ENCODE peak calls at places on chromosomes 12 and 14, in ten cellular contexts. F, M, Z, N, L, E, B, V, J and R are unnamed samples.

GRCh38 chr12:108939594-108939993 is 59.7 kb downstream of the DAO start:
- DNase-seq in Z (no peak), B (peak), M (no peak), N (peak), L (no peak), F (no peak), V (peak), E (no peak), J (no peak), R (no peak)

GRCh38 chr12:123099556-123100192 is 51.2 kb downstream of the PITPNM2 start:
- DNase-seq in V (no peak), B (no peak), N (no peak), F (no peak), J (no peak), E (no peak), M (no peak), Z (no peak), L (no peak), R (no peak)

GRCh38 chr14:74545386-74545785 is 51.8 kb downstream of the ISCA2 start:
- DNase-seq in F (no peak), L (no peak), E (no peak), Z (no peak), M (no peak), B (no peak), V (no peak), J (no peak), N (no peak), R (no peak)

GRCh38 chr14:60215127-60215444 is 33.9 kb upstream of the PPM1A start:
- DNase-seq in V (no peak), J (no peak), B (no peak), N (no peak), E (no peak), M (no peak), L (no peak), F (no peak), Z (no peak), R (no peak)

GRCh38 chr14:89540009-89540829 is 123.2 kb upstream of the FOXN3 start:
- DNase-seq in L (no peak), J (no peak), N (peak), E (no peak), B (peak), M (no peak), V (peak), F (no peak), Z (peak), R (no peak)

GRCh38 chr14:104445832-104446381 is 133.7 kb upstream of the C14orf180 start:
- DNase-seq in E (no peak), Z (no peak), J (no peak), N (no peak), F (no peak), V (no peak), M (no peak), L (no peak), B (no peak), R (no peak)

GRCh38 chr12:32419520-32419960 is 20.2 kb downstream of the FGD4 start:
- DNase-seq in Z (no peak), B (no peak), L (no peak), F (no peak), N (peak), M (no peak), J (no peak), V (peak), E (no peak), R (no peak)

GRCh38 chr14:105894978-105895881 is 368.8 kb downstream of the TMEM121 start:
- DNase-seq in V (no peak), J (no peak), E (no peak), M (no peak), Z (no peak), N (no peak), L (no peak), F (peak), B (no peak), R (no peak)

GRCh38 chr14:88706425-88706824 is 86.3 kb downstream of the EML5 start:
- DNase-seq in J (no peak), F (no peak), V (peak), Z (peak), N (peak), M (no peak), E (no peak), L (no peak), B (peak), R (no peak)

GRCh38 chr12:56221233-56221756 is 427 bp downstream of the RNF41 start:
- DNase-seq in N (peak), V (peak), M (peak), Z (peak), L (no peak), J (peak), B (peak), E (no peak), F (peak), R (peak)

GRCh38 chr12:111428728-111429175 is 23.0 kb downstream of the SH2B3 start:
- DNase-seq in Z (no peak), F (peak), N (no peak), J (no peak), E (no peak), L (peak), B (no peak), M (no peak), V (no peak), R (no peak)

GRCh38 chr12:108115123-108115745 is 13.9 kb upstream of the WSCD2 start:
- DNase-seq in E (no peak), Z (no peak), F (no peak), N (no peak), M (no peak), B (no peak), V (no peak), L (no peak), J (no peak), R (no peak)

GRCh38 chr12:122740351-122740750 is 9.7 kb upstream of the HCAR1 start:
- DNase-seq in M (no peak), N (peak), Z (no peak), B (no peak), E (no peak), J (no peak), V (peak), F (no peak), L (no peak), R (no peak)

GRCh38 chr12:116172224-116172849 is 105.2 kb downstream of the MED13L start:
- DNase-seq in E (no peak), V (no peak), J (no peak), N (no peak), Z (no peak), M (no peak), B (no peak), L (no peak), F (no peak), R (no peak)
- H3K4me3 ChIP-seq in E (peak), V (no peak), J (no peak), N (no peak), Z (no peak), M (no peak), B (no peak), L (no peak), F (no peak), R (no peak)

DNA sequence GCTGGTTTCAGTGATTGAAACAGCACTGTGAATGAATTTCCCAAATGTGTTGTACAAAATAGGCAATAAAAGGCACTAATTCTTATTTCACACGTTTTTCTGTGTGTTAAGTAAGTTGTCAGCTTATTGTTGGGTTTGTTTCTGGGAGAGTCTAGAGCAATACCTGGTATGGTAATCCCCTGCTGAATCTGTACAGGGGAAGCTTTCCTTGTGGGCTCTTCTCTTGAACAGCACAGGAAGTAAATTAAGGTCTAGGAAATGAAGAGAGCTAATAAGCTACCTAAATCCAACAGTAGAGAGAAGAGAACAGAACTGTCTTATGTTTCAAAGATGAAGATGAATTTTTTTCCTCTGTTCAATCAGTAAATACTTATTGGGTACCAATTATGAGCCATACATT is 406.7 kb downstream of the TMTC2 start:
- DNase-seq in L (no peak), V (no peak), E (no peak), J (no peak), F (no peak), M (no peak), B (no peak), N (no peak), Z (no peak), R (no peak)
- H3K4me3 ChIP-seq in L (no peak), V (no peak), E (no peak), J (no peak), F (no peak), M (no peak), B (no peak), N (no peak), Z (no peak), R (no peak)

GRCh38 chr12:93795352-93795751 is 118.2 kb downstream of the CRADD start:
- DNase-seq in L (no peak), M (no peak), V (no peak), J (no peak), E (no peak), N (no peak), B (no peak), Z (no peak), F (no peak), R (no peak)
- H3K4me3 ChIP-seq in L (no peak), M (no peak), V (no peak), J (no peak), E (no peak), N (no peak), B (no peak), Z (no peak), F (no peak), R (no peak)

GRCh38 chr12:9947674-9948073 is 15.5 kb upstream of the CLEC2A start:
- DNase-seq in E (no peak), L (no peak), B (no peak), Z (no peak), N (no peak), M (no peak), V (no peak), J (no peak), F (no peak), R (no peak)
- H3K4me3 ChIP-seq in E (no peak), L (no peak), B (no peak), Z (no peak), N (no peak), M (no peak), V (no peak), J (no peak), F (no peak), R (no peak)